ENCODE peak calls at places on chromosomes 2 and 18, in nine cellular contexts. Q is GM23248, A is GM12865, I is thoracic aorta, B is NCI-H460, H is GM10248, R is fibroblast of the aortic adventitia, T is cardiac muscle cell, L is EH. X is an unnamed sample.
A peak's percentile ranks its signal among the peaks of the same experiment; 100 is the strongest.

GRCh38 chr2:62099050-62099449 is 96.9 kb upstream of the B3GNT2 start:
- DNase-seq in Q (no peak), A (no peak), I (no peak), B (no peak), H (no peak), R (no peak), T (no peak), L (no peak), X (no peak)

GRCh38 chr2:140695163-140695562 is 1435.7 kb downstream of the LRP1B start:
- DNase-seq in Q (peak; percentile 72), A (no peak), I (no peak), B (peak; percentile 86), H (no peak), R (peak; percentile 92), T (peak; percentile 60), L (peak; percentile 13), X (peak; percentile 65)

GRCh38 chr2:241821460-241822263 is 12.7 kb downstream of the NEU4 start:
- DNase-seq in Q (no peak), A (no peak), I (no peak), B (no peak), H (peak; percentile 19), R (no peak), T (no peak), L (no peak), X (no peak)

GRCh38 chr18:54296017-54296416 is 26.7 kb downstream of the POLI start:
- DNase-seq in Q (peak; percentile 22), A (no peak), I (no peak), B (no peak), H (no peak), R (peak; percentile 33), T (peak; percentile 41), L (peak; percentile 27), X (no peak)

GRCh38 chr2:221850076-221850475 is 278.0 kb upstream of the EPHA4 start:
- DNase-seq in Q (peak; percentile 38), A (no peak), I (no peak), B (no peak), H (no peak), R (peak; percentile 37), T (no peak), L (no peak), X (no peak)

GRCh38 chr18:40110455-40110854 is 1844.6 kb upstream of the PIK3C3 start:
- DNase-seq in Q (no peak), A (no peak), I (no peak), B (no peak), H (no peak), R (no peak), T (no peak), L (no peak), X (no peak)

GRCh38 chr2:153601812-153602211 is 123.2 kb upstream of the RPRM start:
- DNase-seq in Q (no peak), A (no peak), I (no peak), B (no peak), H (no peak), R (no peak), T (no peak), L (no peak), X (no peak)

GRCh38 chr2:21966139-21966538 is 842.4 kb downstream of the TDRD15 start:
- DNase-seq in Q (no peak), A (no peak), I (no peak), B (no peak), H (no peak), R (no peak), T (peak; percentile 28), L (peak; percentile 83), X (no peak)

GRCh38 chr18:13382683-13382989 is 164.1 kb downstream of the LDLRAD4 start:
- DNase-seq in Q (no peak), A (no peak), I (no peak), B (no peak), H (no peak), R (no peak), T (no peak), L (no peak), X (no peak)

GRCh38 chr2:182883451-182883850 is 17.0 kb upstream of the FRZB start:
- DNase-seq in Q (no peak), A (no peak), I (no peak), B (no peak), H (no peak), R (no peak), T (peak; percentile 29), L (no peak), X (no peak)

GRCh38 chr2:235946590-235946989 is 221.6 kb downstream of the GBX2 start:
- DNase-seq in Q (no peak), A (no peak), I (no peak), B (no peak), H (no peak), R (no peak), T (no peak), L (no peak), X (no peak)

GRCh38 chr2:70124983-70125480 is 37.8 kb downstream of the PCBP1 start:
- DNase-seq in Q (peak; percentile 75), A (peak; percentile 87), I (no peak), B (peak; percentile 25), H (peak; percentile 46), R (peak; percentile 46), T (peak; percentile 64), L (peak; percentile 54), X (no peak)

GRCh38 chr2:99729104-99729503 is 239.3 kb upstream of the REV1 start:
- DNase-seq in Q (peak; percentile 55), A (no peak), I (no peak), B (no peak), H (no peak), R (no peak), T (peak; percentile 16), L (peak; percentile 85), X (no peak)

GRCh38 chr2:54666131-54666637 is 57.3 kb upstream of the EML6 start:
- DNase-seq in Q (peak; percentile 90), A (no peak), I (no peak), B (no peak), H (no peak), R (peak; percentile 81), T (peak; percentile 74), L (peak; percentile 91), X (no peak)

GRCh38 chr2:231132126-231132525 is 7.3 kb upstream of the HTR2B start:
- DNase-seq in Q (peak; percentile 52), A (no peak), I (no peak), B (no peak), H (no peak), R (peak; percentile 97), T (peak; percentile 68), L (peak; percentile 78), X (no peak)

GRCh38 chr2:166344286-166345113 is 31.2 kb downstream of the SCN9A start:
- DNase-seq in Q (peak; percentile 75), A (no peak), I (no peak), B (no peak), H (no peak), R (peak; percentile 66), T (peak; percentile 66), L (peak; percentile 89), X (no peak)

GRCh38 chr2:225932741-225933413 is 533.4 kb downstream of the NYAP2 start:
- DNase-seq in Q (no peak), A (no peak), I (no peak), B (no peak), H (no peak), R (no peak), T (no peak), L (peak; percentile 3), X (no peak)

GRCh38 chr2:5392658-5393057 is 299.5 kb upstream of the SOX11 start:
- DNase-seq in Q (no peak), A (no peak), I (no peak), B (no peak), H (no peak), R (no peak), T (no peak), L (no peak), X (no peak)

GRCh38 chr2:127217470-127218325 is 2.4 kb downstream of the CYP27C1 start:
- DNase-seq in Q (peak; percentile 87), A (no peak), I (no peak), B (peak; percentile 17), H (peak; percentile 9), R (no peak), T (no peak), L (peak; percentile 80), X (peak; percentile 23)

GRCh38 chr2:174794851-174795374 is 30.6 kb upstream of the CHRNA1 start:
- DNase-seq in Q (peak; percentile 76), A (peak; percentile 9), I (no peak), B (no peak), H (no peak), R (no peak), T (no peak), L (peak; percentile 76), X (no peak)

GRCh38 chr18:21930177-21930576 is 189.6 kb downstream of the MIB1 start:
- DNase-seq in Q (no peak), A (no peak), I (no peak), B (no peak), H (no peak), R (no peak), T (no peak), L (no peak), X (no peak)

GRCh38 chr2:224968051-224968450 is 74.2 kb downstream of the DOCK10 start:
- DNase-seq in Q (no peak), A (no peak), I (no peak), B (no peak), H (no peak), R (peak; percentile 34), T (no peak), L (peak; percentile 48), X (no peak)

GRCh38 chr2:234273887-234274584 is 222.8 kb downstream of the ARL4C start:
- DNase-seq in Q (no peak), A (no peak), I (no peak), B (no peak), H (no peak), R (no peak), T (no peak), L (no peak), X (no peak)

GRCh38 chr18:34773961-34774754 is 64.1 kb downstream of the DTNA start:
- DNase-seq in Q (peak; percentile 35), A (no peak), I (no peak), B (no peak), H (no peak), R (peak; percentile 76), T (peak; percentile 29), L (peak; percentile 65), X (no peak)

GRCh38 chr18:42290318-42291307 is 335.6 kb downstream of the PIK3C3 start:
- DNase-seq in Q (no peak), A (no peak), I (no peak), B (no peak), H (no peak), R (no peak), T (no peak), L (no peak), X (no peak)

GRCh38 chr2:130878933-130879332 is 42.2 kb downstream of the ARHGEF4 start:
- DNase-seq in Q (no peak), A (no peak), I (no peak), B (no peak), H (no peak), R (no peak), T (no peak), L (no peak), X (no peak)

GRCh38 chr2:17879137-17879912 is 858 bp downstream of the KCNS3 start:
- DNase-seq in Q (peak; percentile 85), A (no peak), I (no peak), B (peak; percentile 39), H (peak; percentile 47), R (peak; percentile 18), T (peak; percentile 38), L (peak; percentile 67), X (peak; percentile 73)

GRCh38 chr2:59974051-59974766 is 579.2 kb downstream of the BCL11A start:
- DNase-seq in Q (no peak), A (no peak), I (no peak), B (no peak), H (no peak), R (no peak), T (no peak), L (no peak), X (no peak)

GRCh38 chr2:114426756-114427155 is 15.7 kb upstream of the DPP10 start:
- DNase-seq in Q (no peak), A (no peak), I (no peak), B (no peak), H (no peak), R (no peak), T (no peak), L (no peak), X (no peak)

X was measured in HCT116.